ENCODE peak calls at places on chromosomes 13 and 19, in six cellular contexts. F is nucleus accumbens, N is gastrocnemius medialis, I is NCI-H1436, Y is NCI-H2029 treated with DMSO at 0.1 percent for 48 hours, J is SK-N-SH. Q is an unnamed sample.
A peak's percentile ranks its signal among the peaks of the same experiment; 100 is the strongest.

GRCh38 chr13:45626731-45627374 is 11.3 kb upstream of the ERICH6B start:
- DNase-seq in N (no peak), Y (no peak), J (peak; percentile 40), I (no peak), F (no peak), Q (no peak)

GRCh38 chr13:113538689-113539058 is 45.9 kb upstream of the TFDP1 start:
- DNase-seq in N (no peak), J (peak; percentile 81), Y (no peak), F (no peak), I (no peak), Q (no peak)

GRCh38 chr13:40517486-40518311 is 148.7 kb downstream of the FOXO1 start:
- DNase-seq in F (no peak), I (no peak), J (no peak), N (no peak), Y (no peak), Q (no peak)

GRCh38 chr19:31421856-31422255 is 72.6 kb upstream of the TSHZ3 start:
- DNase-seq in F (no peak), N (no peak), J (no peak), Y (no peak), I (no peak), Q (no peak)

GRCh38 chr19:15177269-15178116 is 23.3 kb downstream of the NOTCH3 start:
- DNase-seq in N (peak; percentile 48), I (peak; percentile 77), J (peak; percentile 95), F (peak; percentile 20), Y (peak; percentile 17), Q (peak; percentile 83)

GRCh38 chr19:2227415-2228156 is 8.5 kb downstream of the PLEKHJ1 start:
- DNase-seq in I (no peak), F (no peak), N (no peak), J (no peak), Y (no peak), Q (peak; percentile 71)

GRCh38 chr19:5627395-5627904 is 4.6 kb downstream of the SAFB start:
- DNase-seq in N (peak; percentile 36), I (no peak), Y (no peak), J (no peak), F (no peak), Q (peak; percentile 50)

GRCh38 chr13:106919638-106920037 is 351.7 kb upstream of the ARGLU1 start:
- DNase-seq in J (no peak), I (no peak), N (no peak), F (no peak), Y (no peak), Q (no peak)

GRCh38 chr13:84870190-84870589 is 929.0 kb downstream of the SLITRK6 start:
- DNase-seq in F (no peak), N (no peak), I (no peak), Y (no peak), J (no peak), Q (no peak)

GRCh38 chr19:39356073-39356472 is 13.9 kb downstream of the SAMD4B start:
- DNase-seq in I (no peak), F (no peak), J (no peak), N (no peak), Y (no peak), Q (no peak)

GRCh38 chr13:110380359-110381028 is 73.4 kb downstream of the COL4A2 start:
- DNase-seq in J (no peak), F (no peak), Y (no peak), I (no peak), N (no peak), Q (no peak)

GRCh38 chr13:75705395-75705794 is 69.3 kb downstream of the LMO7 start:
- DNase-seq in F (no peak), Y (no peak), N (no peak), I (no peak), J (no peak), Q (no peak)

GRCh38 chr13:49610176-49610575 is 18.1 kb upstream of the ARL11 start:
- DNase-seq in Y (peak; percentile 60), N (no peak), I (no peak), F (no peak), J (peak; percentile 47), Q (no peak)

GRCh38 chr19:45098521-45099464 is 5.8 kb downstream of the PPP1R37 start:
- DNase-seq in N (peak; percentile 59), F (peak; percentile 58), I (no peak), J (no peak), Y (peak; percentile 69), Q (no peak)

GRCh38 chr13:92842145-92842544 is 384.5 kb upstream of the GPC6 start:
- DNase-seq in F (no peak), N (no peak), J (no peak), I (no peak), Y (no peak), Q (no peak)

Q was measured in transverse colon.